ENCODE peak calls at places on chromosomes 7 and 10, in eight cellular contexts. N is omental fat pad, X is H54, R is retinal pigment epithelial cell, S is endothelial cell of umbilical vein, Q is uterus, M is cardiac muscle cell, T is skeletal muscle cell. A is an unnamed sample.

GRCh38 chr10:8047452-8048280 is 6.8 kb upstream of the GATA3 start:
- DNase-seq in X (no peak), R (no peak), N (no peak), S (peak; percentile 59), T (no peak), M (no peak), Q (no peak), A (peak; percentile 52)

GRCh38 chr7:108034586-108034985 is 31.6 kb upstream of the LAMB1 start:
- DNase-seq in X (no peak), S (no peak), R (no peak), N (no peak), M (peak; percentile 28), Q (no peak), T (no peak), A (no peak)

GRCh38 chr10:84429926-84430520 is 101.6 kb downstream of the CCSER2 start:
- DNase-seq in S (peak; percentile 73), M (peak; percentile 41), R (no peak), Q (no peak), N (peak; percentile 35), T (no peak), X (peak; percentile 18), A (peak; percentile 49)

GRCh38 chr10:121165276-121165675 is 314.1 kb downstream of the WDR11 start:
- DNase-seq in Q (no peak), M (no peak), X (no peak), R (no peak), S (no peak), N (no peak), T (no peak), A (no peak)

GRCh38 chr10:47415520-47416304 is 31.6 kb upstream of the ZNF488 start:
- DNase-seq in X (no peak), T (no peak), S (no peak), R (no peak), N (no peak), Q (no peak), M (no peak), A (no peak)

GRCh38 chr10:119270893-119271361 is 63.6 kb downstream of the GRK5 start:
- DNase-seq in T (no peak), N (no peak), Q (no peak), X (peak; percentile 82), R (no peak), S (no peak), M (no peak), A (no peak)

GRCh38 chr7:137381045-137381444 is 37.5 kb upstream of the PTN start:
- DNase-seq in N (no peak), T (no peak), X (no peak), S (no peak), M (no peak), Q (no peak), R (no peak), A (no peak)

GRCh38 chr7:44978511-44979366 is at the start of gene MYO1G:
- DNase-seq in Q (no peak), S (no peak), X (no peak), N (no peak), T (no peak), R (no peak), M (no peak), A (no peak)

GRCh38 chr7:142496545-142496991 is 238.7 kb upstream of the PRSS58 start:
- DNase-seq in R (no peak), X (peak; percentile 19), Q (no peak), S (peak; percentile 41), T (no peak), N (no peak), M (peak; percentile 46), A (no peak)

GRCh38 chr7:68176974-68177373 is 1180.3 kb downstream of the TYW1 start:
- DNase-seq in T (no peak), Q (no peak), S (no peak), N (no peak), X (peak; percentile 73), R (peak; percentile 46), M (peak; percentile 83), A (peak; percentile 67)

GRCh38 chr10:13681963-13682362 is 95.2 kb downstream of the PRPF18 start:
- DNase-seq in Q (no peak), N (no peak), R (no peak), S (no peak), T (no peak), M (no peak), X (no peak), A (no peak)

GRCh38 chr10:124231188-124232135 is 138.1 kb upstream of the CHST15 start:
- DNase-seq in X (no peak), M (no peak), R (no peak), N (no peak), Q (no peak), S (no peak), T (no peak), A (no peak)

GRCh38 chr10:70285432-70285831 is 1.6 kb upstream of the NPFFR1 start:
- DNase-seq in M (no peak), S (no peak), Q (no peak), N (no peak), X (no peak), T (no peak), R (no peak), A (no peak)

GRCh38 chr7:151520419-151521229 is 929 bp upstream of the RHEB start:
- DNase-seq in N (no peak), T (no peak), X (peak; percentile 51), Q (peak; percentile 56), M (no peak), S (no peak), R (no peak), A (no peak)

GRCh38 chr10:98477861-98478260 is 31.1 kb upstream of the HPS1 start:
- DNase-seq in S (no peak), R (no peak), N (no peak), T (no peak), M (no peak), X (no peak), Q (no peak), A (no peak)

GRCh38 chr10:77905086-77905735 is 21.3 kb downstream of the DLG5 start:
- DNase-seq in M (no peak), Q (no peak), S (no peak), R (no peak), N (no peak), T (no peak), X (no peak), A (no peak)

GRCh38 chr7:127536426-127537152 is 48.8 kb downstream of the GCC1 start:
- DNase-seq in T (no peak), X (no peak), S (no peak), N (no peak), Q (no peak), R (no peak), M (no peak), A (no peak)

GRCh38 chr7:73701357-73701995 is 18.0 kb downstream of the STX1A start:
- DNase-seq in X (no peak), S (peak; percentile 46), R (no peak), N (no peak), Q (no peak), M (peak; percentile 48), T (no peak), A (no peak)

GRCh38 chr7:79282882-79283602 is 170.4 kb downstream of the MAGI2 start:
- DNase-seq in M (no peak), S (peak; percentile 76), Q (no peak), N (no peak), T (peak; percentile 79), R (peak; percentile 87), X (no peak), A (no peak)

GRCh38 chr10:11522821-11523245 is 88.6 kb downstream of the USP6NL start:
- DNase-seq in X (no peak), M (no peak), R (no peak), T (no peak), S (no peak), Q (no peak), N (no peak), A (no peak)

GRCh38 chr7:140638311-140638791 is 2.3 kb downstream of the DENND2A start:
- DNase-seq in S (no peak), Q (peak; percentile 59), T (no peak), M (no peak), X (no peak), N (no peak), R (no peak), A (no peak)

GRCh38 chr10:77576633-77577032 is 61.0 kb downstream of the KCNMA1 start:
- DNase-seq in X (no peak), S (no peak), T (no peak), N (no peak), R (no peak), M (no peak), Q (no peak), A (no peak)

GRCh38 chr10:124717911-124718734 is 26.1 kb downstream of the FAM53B start:
- DNase-seq in S (peak; percentile 46), X (no peak), R (peak; percentile 64), Q (no peak), N (no peak), M (no peak), T (no peak), A (no peak)

GRCh38 chr10:80535671-80536360 is 1.9 kb upstream of the SH2D4B start:
- DNase-seq in R (no peak), Q (peak; percentile 29), N (no peak), M (no peak), X (no peak), S (peak; percentile 54), T (no peak), A (no peak)

GRCh38 chr7:117707080-117707479 is 166.2 kb downstream of the CTTNBP2 start:
- DNase-seq in T (no peak), N (no peak), S (no peak), R (no peak), Q (no peak), X (no peak), M (peak; percentile 61), A (no peak)

GRCh38 chr7:134441264-134441663 is 17.6 kb downstream of the AKR1B1 start:
- DNase-seq in T (no peak), N (no peak), M (no peak), R (no peak), X (no peak), S (no peak), Q (no peak), A (no peak)

GRCh38 chr10:79178614-79179403 is 110.0 kb downstream of the ZMIZ1 start:
- DNase-seq in R (peak; percentile 90), S (peak; percentile 93), Q (peak; percentile 90), N (no peak), M (peak; percentile 81), T (peak; percentile 76), X (no peak), A (peak; percentile 48)

GRCh38 chr7:13742719-13743640 is 246.5 kb downstream of the ETV1 start:
- DNase-seq in S (peak; percentile 34), Q (no peak), T (peak; percentile 40), M (peak; percentile 67), N (no peak), R (peak; percentile 20), X (peak; percentile 9), A (no peak)

GRCh38 chr7:57529931-57530330 is 80.0 kb downstream of the ZNF716 start:
- DNase-seq in S (no peak), T (no peak), R (no peak), N (no peak), Q (no peak), X (no peak), M (no peak), A (no peak)

GRCh38 chr10:87658383-87658795 is 1.3 kb upstream of the PAPSS2 start:
- DNase-seq in S (peak; percentile 35), R (no peak), Q (no peak), X (no peak), N (no peak), M (peak; percentile 46), T (no peak), A (no peak)

GRCh38 chr10:5583525-5584175 is 58.9 kb downstream of the CALML3 start:
- DNase-seq in M (peak; percentile 52), T (no peak), Q (no peak), X (no peak), R (no peak), S (no peak), N (no peak), A (peak; percentile 89)

GRCh38 chr10:17092986-17093803 is 36.4 kb downstream of the CUBN start:
- DNase-seq in X (no peak), T (no peak), S (no peak), Q (no peak), R (no peak), N (no peak), M (no peak), A (no peak)

GRCh38 chr10:116848032-116848911 is 1.0 kb upstream of the ENO4 start:
- DNase-seq in S (no peak), X (no peak), R (no peak), Q (no peak), T (no peak), N (no peak), M (no peak), A (no peak)

GRCh38 chr10:33240931-33241330 is 93.5 kb downstream of the NRP1 start:
- DNase-seq in N (no peak), S (no peak), R (no peak), X (no peak), T (no peak), M (no peak), Q (no peak), A (no peak)